ENCODE peak calls at places on chromosomes 6 and 20, in four cellular contexts. Q is A549, Z is PC-3, C is heart right ventricle. K is an unnamed sample.

GRCh38 chr20:53739799-53740785 is 146.5 kb upstream of the ZNF217 start:
- ATAC-seq in Q (no peak), Z (peak), C (no peak), K (no peak)

GRCh38 chr6:36113701-36114100 is 16.6 kb upstream of the MAPK13 start:
- ATAC-seq in Q (no peak), Z (no peak), C (no peak), K (no peak)

GRCh38 chr6:54050750-54051149 is 60.5 kb upstream of the MLIP start:
- ATAC-seq in Q (no peak), Z (no peak), C (no peak), K (no peak)

GRCh38 chr6:14383393-14384174 is 266.0 kb downstream of the CD83 start:
- ATAC-seq in Q (no peak), Z (no peak), C (no peak), K (no peak)

GRCh38 chr6:2802521-2803060 is 37.4 kb downstream of the WRNIP1 start:
- ATAC-seq in Q (no peak), Z (no peak), C (no peak), K (no peak)

GRCh38 chr6:4935486-4935885 is 68.4 kb downstream of the RPP40 start:
- ATAC-seq in Q (no peak), Z (no peak), C (no peak), K (no peak)

GRCh38 chr20:62707981-62708521 is 585 bp upstream of the NTSR1 start:
- ATAC-seq in Q (peak), Z (peak), C (no peak), K (no peak)

GRCh38 chr6:36938536-36938935 is 16.0 kb upstream of the PI16 start:
- ATAC-seq in Q (no peak), Z (no peak), C (peak), K (no peak)

GRCh38 chr6:118410001-118410400 is 138.1 kb upstream of the PLN start:
- ATAC-seq in Q (no peak), Z (no peak), C (no peak), K (no peak)

GRCh38 chr6:161486326-161486725 is 212.5 kb upstream of the AGPAT4 start:
- ATAC-seq in Q (peak), Z (no peak), C (no peak), K (no peak)

GRCh38 chr6:68343901-68344300 is 291.2 kb upstream of the ADGRB3 start:
- ATAC-seq in Q (no peak), Z (peak), C (no peak), K (no peak)

GRCh38 chr6:163529605-163530004 is 115.1 kb downstream of the QKI start:
- ATAC-seq in Q (peak), Z (peak), C (peak), K (no peak)

GRCh38 chr6:27205375-27206278 is 41.9 kb upstream of the PRSS16 start:
- ATAC-seq in Q (no peak), Z (no peak), C (no peak), K (no peak)

GRCh38 chr6:90080876-90081464 is 186.7 kb downstream of the GJA10 start:
- ATAC-seq in Q (no peak), Z (no peak), C (no peak), K (no peak)

GRCh38 chr6:25660512-25660911 is 8.5 kb downstream of the SCGN start:
- ATAC-seq in Q (peak), Z (peak), C (no peak), K (no peak)

GRCh38 chr20:34344256-34344637 is 18.8 kb upstream of the ITCH start:
- ATAC-seq in Q (no peak), Z (no peak), C (no peak), K (no peak)

GRCh38 chr6:25842526-25842925 is 10.7 kb upstream of the SLC17A1 start:
- ATAC-seq in Q (no peak), Z (no peak), C (no peak), K (no peak)

GRCh38 chr20:10682939-10683338 is 9.1 kb upstream of the JAG1 start:
- ATAC-seq in Q (no peak), Z (no peak), C (no peak), K (no peak)

GRCh38 chr6:93358435-93358834 is 60.9 kb downstream of the EPHA7 start:
- ATAC-seq in Q (no peak), Z (no peak), C (no peak), K (no peak)

GRCh38 chr6:159257846-159258245 is 88.6 kb downstream of the FNDC1 start:
- ATAC-seq in Q (no peak), Z (no peak), C (no peak), K (peak)

GRCh38 chr6:11460001-11460668 is 77.4 kb upstream of the TMEM170B start:
- ATAC-seq in Q (no peak), Z (peak), C (no peak), K (no peak)

GRCh38 chr6:136646377-136646776 is 96.2 kb upstream of the MAP7 start:
- ATAC-seq in Q (no peak), Z (no peak), C (no peak), K (peak)

GRCh38 chr20:50392138-50392866 is 117.9 kb upstream of the PTPN1 start:
- ATAC-seq in Q (no peak), Z (no peak), C (no peak), K (no peak)

GRCh38 chr20:3613821-3614440 is 49.3 kb downstream of the GFRA4 start:
- ATAC-seq in Q (no peak), Z (peak), C (no peak), K (no peak)

GRCh38 chr6:148524976-148525375 is 182.3 kb downstream of the SASH1 start:
- ATAC-seq in Q (no peak), Z (peak), C (no peak), K (peak)

DNA sequence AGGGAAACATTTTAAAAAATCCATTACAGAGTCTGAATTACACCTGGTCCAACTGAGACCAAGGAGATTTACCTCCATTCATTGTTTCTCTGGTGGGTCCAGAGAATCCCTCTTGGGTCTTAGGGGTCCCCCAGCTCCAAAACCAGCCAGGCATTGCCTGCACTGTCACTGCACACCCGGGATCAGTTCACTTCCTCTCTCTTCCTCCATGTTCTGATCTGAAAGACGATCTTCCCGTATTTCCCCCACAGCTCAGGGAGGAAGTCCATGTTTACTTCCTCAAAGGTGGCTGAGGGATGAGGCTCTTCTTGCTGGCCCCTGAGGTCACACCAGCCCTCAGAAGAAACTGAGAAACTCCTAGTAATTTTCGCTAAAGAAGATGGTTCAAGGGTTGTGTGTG is 159.7 kb downstream of the BMP7 start:
- ATAC-seq in Q (no peak), Z (no peak), C (no peak), K (no peak)
- H3K27ac ChIP-seq in Q (no peak), Z (no peak), C (no peak), K (no peak)

DNA sequence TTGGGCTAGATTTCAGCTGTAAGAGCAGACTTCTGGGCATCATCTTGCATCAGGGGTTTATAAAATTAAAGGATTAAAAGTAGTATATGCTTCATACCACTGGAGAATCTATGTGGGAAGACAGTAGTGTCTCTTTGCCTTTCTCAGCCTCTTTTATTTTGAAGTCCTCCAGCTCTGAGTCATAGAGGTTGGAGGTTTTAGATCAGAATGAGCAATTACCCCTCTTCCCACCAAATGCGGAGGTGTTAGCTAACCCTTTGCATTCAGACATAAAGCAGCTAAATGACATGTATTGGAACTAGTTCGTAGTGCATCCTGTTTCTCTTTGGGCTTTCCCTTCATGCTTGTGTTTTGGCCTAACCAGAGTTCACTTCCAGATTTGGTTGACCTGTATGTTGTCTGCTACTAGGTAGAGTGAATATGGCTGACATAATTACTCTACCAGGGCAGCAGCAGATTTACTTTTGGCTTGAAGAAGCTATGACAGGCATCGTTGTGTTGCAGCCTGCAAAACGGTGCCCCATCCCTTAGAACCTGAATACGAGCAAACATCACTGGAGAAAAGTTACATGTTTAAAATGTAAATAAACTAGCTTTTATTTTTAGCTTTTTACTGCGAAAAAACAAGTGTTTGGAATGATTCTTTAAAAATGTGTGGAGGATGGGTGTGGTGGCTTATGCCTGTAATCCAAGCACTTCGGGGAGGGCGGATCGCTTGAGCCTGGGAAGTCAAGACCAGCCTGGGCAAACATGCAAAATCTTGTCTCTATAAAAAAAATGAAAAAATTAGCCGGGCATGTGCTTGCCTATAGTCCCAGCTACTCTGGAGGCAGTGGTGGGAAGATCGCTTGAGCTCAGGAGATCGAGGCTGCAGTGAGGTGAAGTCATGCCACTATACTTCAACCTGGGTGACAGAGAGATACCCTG is 82.2 kb downstream of the MYO6 start:
- ATAC-seq in Q (no peak), Z (no peak), C (no peak), K (no peak)
- H3K27ac ChIP-seq in Q (no peak), Z (no peak), C (no peak), K (no peak)

GRCh38 chr6:135072753-135073152 is 18.1 kb upstream of the HBS1L start:
- ATAC-seq in Q (no peak), Z (no peak), C (no peak), K (no peak)
- H3K27ac ChIP-seq in Q (no peak), Z (no peak), C (no peak), K (no peak)

GRCh38 chr20:19438488-19438887 is 226.0 kb downstream of the SLC24A3 start:
- ATAC-seq in Q (no peak), Z (no peak), C (no peak), K (no peak)
- H3K27ac ChIP-seq in Q (no peak), Z (no peak), C (no peak), K (no peak)

GRCh38 chr6:169233832-169234231 is 19.8 kb downstream of the THBS2 start:
- ATAC-seq in Q (no peak), Z (no peak), C (no peak), K (no peak)
- H3K27ac ChIP-seq in Q (no peak), Z (no peak), C (no peak), K (no peak)

DNA sequence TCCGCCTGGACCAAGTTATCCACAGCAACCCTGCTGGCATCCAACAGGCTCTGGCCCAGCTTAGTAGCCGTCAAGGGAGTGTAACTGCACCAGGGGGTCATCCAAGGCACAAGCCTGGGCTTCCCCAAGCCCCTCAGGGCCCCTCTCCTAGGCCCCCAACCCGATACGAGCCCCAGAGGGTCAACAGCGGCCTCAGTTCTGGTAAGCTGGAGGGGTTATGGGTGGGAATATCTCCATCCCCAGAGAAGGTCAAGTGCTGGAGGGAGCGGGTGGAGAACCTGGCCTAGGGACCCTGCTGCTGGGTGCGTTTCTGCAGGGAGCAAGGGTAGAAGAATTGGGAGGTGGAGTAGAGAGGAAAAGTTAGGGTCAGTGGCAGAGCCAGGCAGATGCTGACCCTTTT is 12.9 kb downstream of the PRRC2A start:
- ATAC-seq in Q (no peak), Z (no peak), C (no peak), K (no peak)
- H3K27ac ChIP-seq in Q (no peak), Z (no peak), C (no peak), K (no peak)

K was measured in gastroesophageal sphincter.